ENCODE peak calls at places on chromosomes 16 and 17, in seven cellular contexts. W is BJ, E is fibroblast of villous mesenchyme, N is AG04449, X is K562, F is HCT116, I is choroid plexus epithelial cell. H is an unnamed sample.
A peak's percentile ranks its signal among the peaks of the same experiment; 100 is the strongest.

GRCh38 chr17:31842416-31843381 is 16.3 kb downstream of the COPRS start:
- DNase-seq in X (peak; percentile 78), W (no peak), I (peak; percentile 78), F (peak; percentile 27), N (no peak), E (peak; percentile 75), H (no peak)

GRCh38 chr16:72940886-72941285 is 107.0 kb downstream of the ZFHX3 start:
- DNase-seq in X (no peak), N (no peak), E (no peak), W (no peak), F (no peak), I (no peak), H (no peak)

GRCh38 chr17:27808629-27809028 is 8.3 kb upstream of the NOS2 start:
- DNase-seq in X (no peak), W (no peak), F (no peak), E (no peak), N (no peak), I (no peak), H (no peak)

GRCh38 chr16:75566040-75566888 is at the start of gene GABARAPL2:
- DNase-seq in I (peak; percentile 78), F (peak; percentile 50), E (peak; percentile 78), N (no peak), X (peak; percentile 92), W (no peak), H (no peak)

GRCh38 chr17:64129765-64130558 is at the start of gene ERN1:
- DNase-seq in N (peak; percentile 56), E (peak; percentile 97), I (peak; percentile 96), X (peak; percentile 96), F (peak; percentile 86), W (no peak), H (peak; percentile 70)

GRCh38 chr17:56912105-56912999 is 1.5 kb downstream of the TRIM25 start:
- DNase-seq in X (no peak), W (no peak), I (peak; percentile 9), F (no peak), E (peak; percentile 60), N (no peak), H (no peak)

GRCh38 chr17:50348522-50349240 is 2.8 kb downstream of the XYLT2 start:
- DNase-seq in E (no peak), I (peak; percentile 34), W (no peak), N (no peak), X (no peak), F (no peak), H (no peak)

GRCh38 chr16:57807968-57808528 is 5.8 kb upstream of the KIFC3 start:
- DNase-seq in F (peak; percentile 59), N (peak; percentile 80), X (peak; percentile 78), E (peak; percentile 98), I (peak; percentile 94), W (peak; percentile 96), H (peak; percentile 50)

GRCh38 chr17:82338858-82339633 is 5.5 kb upstream of the SECTM1 start:
- DNase-seq in W (no peak), X (peak; percentile 76), E (peak; percentile 74), I (peak; percentile 73), F (peak; percentile 72), N (no peak), H (no peak)

GRCh38 chr17:69637399-69638165 is 223.1 kb downstream of the MAP2K6 start:
- DNase-seq in X (no peak), N (peak; percentile 29), W (peak; percentile 23), F (no peak), E (peak; percentile 3), I (peak; percentile 16), H (no peak)

GRCh38 chr17:42321555-42321954 is 33.3 kb downstream of the STAT5A start:
- DNase-seq in F (no peak), I (no peak), E (no peak), W (no peak), N (no peak), X (no peak), H (no peak)

GRCh38 chr17:40323731-40324650 is 15.0 kb downstream of the RARA start:
- DNase-seq in X (no peak), F (no peak), N (no peak), I (no peak), E (no peak), W (no peak), H (no peak)

GRCh38 chr16:87838643-87839541 is 30.4 kb downstream of the SLC7A5 start:
- DNase-seq in I (peak; percentile 13), E (no peak), N (no peak), X (no peak), F (no peak), W (no peak), H (no peak)

GRCh38 chr16:35203636-35204035 is 1744.2 kb downstream of the TP53TG3F start:
- DNase-seq in W (no peak), F (no peak), N (no peak), I (no peak), X (no peak), E (no peak), H (no peak)

GRCh38 chr17:31072186-31072585 is 22.6 kb upstream of the NF1 start:
- DNase-seq in W (peak; percentile 41), X (no peak), E (peak; percentile 68), I (peak; percentile 35), N (peak; percentile 54), F (no peak), H (no peak)

DNA sequence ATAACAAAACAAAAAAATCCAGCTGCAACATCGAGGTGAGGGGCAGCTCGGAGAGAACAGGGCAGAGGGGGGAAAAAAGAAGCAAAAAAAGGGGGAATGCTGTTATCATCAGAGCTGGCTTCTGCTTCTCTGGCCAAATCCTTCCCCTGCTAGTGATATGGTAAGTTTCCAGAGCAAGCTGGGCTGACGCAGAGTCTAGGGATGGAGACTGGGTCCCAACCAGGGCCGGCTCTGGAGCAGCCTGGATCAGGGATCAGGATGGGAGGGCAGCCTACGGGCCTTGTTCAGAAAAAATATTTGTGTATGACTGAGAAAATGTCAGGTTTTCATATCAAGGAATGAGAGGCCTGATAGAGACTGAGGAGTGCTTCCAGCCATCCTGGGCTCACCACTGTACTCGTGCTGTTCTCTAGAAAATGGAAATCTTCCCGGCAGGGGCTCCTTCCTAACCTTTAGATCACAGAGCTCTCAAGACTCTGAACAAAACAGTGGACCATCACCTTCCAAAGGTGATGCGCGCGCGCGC is 726 bp upstream of the C1QTNF1 start:
- DNase-seq in I (no peak), W (no peak), N (no peak), E (no peak), F (no peak), X (no peak), H (no peak)
- H3K4me3 ChIP-seq in I (no peak overlapping the region), W (no peak overlapping the region), N (no peak overlapping the region), E (no peak overlapping the region), F (no peak overlapping the region), X (no peak overlapping the region), H (no peak overlapping the region)

GRCh38 chr17:70763018-70763417 is 593.7 kb downstream of the KCNJ2 start:
- DNase-seq in W (no peak), N (no peak), X (no peak), I (no peak), F (no peak), E (no peak), H (no peak)

GRCh38 chr17:70772761-70773160 is 603.4 kb downstream of the KCNJ2 start:
- DNase-seq in X (no peak), N (no peak), I (no peak), F (no peak), W (no peak), E (no peak), H (no peak)

DNA sequence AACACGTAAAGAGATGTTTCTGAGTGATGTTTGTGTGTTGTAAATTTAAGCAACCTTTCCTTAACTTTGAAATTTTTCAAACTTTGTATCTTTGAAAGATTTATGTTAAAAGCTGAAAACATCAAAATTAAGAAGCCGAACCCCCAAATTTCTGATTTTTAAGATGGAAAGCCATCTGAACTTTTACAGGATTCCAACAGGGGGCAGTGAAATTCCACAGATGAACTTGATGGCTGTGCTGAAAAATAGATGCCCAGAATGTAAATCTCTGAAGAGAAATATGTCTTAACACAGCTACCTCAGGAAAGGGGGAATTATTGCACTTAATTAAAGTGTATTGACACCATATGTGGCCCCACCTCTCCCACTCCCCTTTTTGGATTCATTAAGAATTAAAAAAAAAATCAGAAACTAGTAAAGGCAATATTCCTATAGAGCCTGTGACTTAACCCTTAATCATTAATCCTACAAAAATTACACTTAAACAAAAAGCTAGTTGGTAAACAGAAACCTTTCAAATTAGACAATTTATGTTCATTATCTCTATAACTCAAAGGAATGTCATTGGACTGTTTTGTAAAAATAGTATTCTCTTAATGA is 597.9 kb downstream of the KCNJ2 start:
- DNase-seq in F (peak; percentile 42), I (peak; percentile 77), E (peak; percentile 51), N (no peak), X (no peak), W (no peak), H (peak; percentile 13)
- TF ChIP-seq CTCF in F (peak; percentile 76), I (peak; percentile 73), E (peak; percentile 70), N (peak; percentile 36), X (peak; percentile 43), W (peak; percentile 68), H (peak; percentile 77)

GRCh38 chr16:84599528-84600202 is 18.2 kb downstream of the COTL1 start:
- DNase-seq in E (peak; percentile 91), I (peak; percentile 90), N (peak; percentile 47), W (no peak), F (no peak), X (no peak), H (no peak)

GRCh38 chr16:84597518-84598390 is 20.1 kb downstream of the COTL1 start:
- DNase-seq in I (no peak), N (no peak), F (no peak), W (no peak), X (no peak), E (peak; percentile 19), H (no peak)

GRCh38 chr16:84598391-84598750 is 19.5 kb downstream of the COTL1 start:
- DNase-seq in W (no peak), F (no peak), I (no peak), E (peak; percentile 31), X (no peak), N (no peak), H (no peak)

GRCh38 chr16:84603115-84603816 is 14.6 kb downstream of the COTL1 start:
- DNase-seq in E (peak; percentile 97), F (peak; percentile 55), X (no peak), N (peak; percentile 90), W (peak; percentile 92), I (peak; percentile 97), H (peak; percentile 76)

DNA sequence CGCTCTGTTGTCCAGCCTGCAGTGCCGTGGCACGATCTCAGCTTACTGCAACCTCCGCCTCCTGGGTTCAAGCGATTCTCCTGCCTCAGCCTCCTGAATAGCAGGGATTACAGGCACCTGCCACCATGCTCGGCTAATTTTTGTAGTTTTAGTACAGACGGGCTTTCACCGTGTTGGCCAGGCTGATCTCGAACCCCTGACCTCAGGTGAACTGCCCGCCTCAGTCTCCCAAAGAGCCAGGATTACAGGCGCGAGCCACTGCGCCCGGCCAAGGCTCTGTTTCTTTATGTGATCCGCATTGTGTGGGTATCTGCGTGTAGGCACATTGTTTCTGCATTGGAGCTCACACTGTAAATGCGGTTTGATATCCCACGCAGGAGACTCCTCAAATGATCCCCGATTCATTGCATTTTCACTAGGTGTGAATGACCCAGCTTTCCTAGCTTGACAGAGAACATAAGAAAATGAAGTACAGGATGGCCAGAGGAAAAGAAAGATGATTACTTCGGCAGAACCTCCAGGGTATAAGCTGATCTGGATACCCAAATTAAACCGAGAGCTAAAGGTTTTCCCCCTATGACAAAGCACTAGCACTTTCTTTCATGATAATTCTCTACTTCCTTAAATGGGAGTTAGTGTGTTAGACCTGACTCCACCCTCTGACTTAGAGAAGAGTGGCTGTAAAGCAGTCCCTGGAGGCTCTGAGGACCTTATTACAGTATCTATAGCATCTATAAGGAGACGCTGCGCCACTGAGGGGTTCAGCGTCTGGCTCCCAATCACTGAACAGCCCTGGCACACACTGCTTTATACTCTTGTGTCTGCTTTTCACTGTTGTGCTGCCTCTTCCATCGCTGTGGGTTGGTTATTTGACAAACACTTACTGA is 17.3 kb downstream of the COTL1 start:
- DNase-seq in E (peak; percentile 46), I (peak; percentile 44), N (no peak), W (no peak), X (no peak), F (no peak), H (no peak)
- H3K4me3 ChIP-seq in E (no peak overlapping the region), I (no peak overlapping the region), N (no peak overlapping the region), W (no peak overlapping the region), X (no peak overlapping the region), F (no peak overlapping the region), H (no peak overlapping the region)

GRCh38 chr16:83068686-83069085 is 441.9 kb downstream of the CDH13 start:
- DNase-seq in E (peak; percentile 50), W (no peak), N (no peak), I (peak; percentile 83), F (no peak), X (no peak), H (no peak)
- TF ChIP-seq CTCF in E (peak; percentile 36), W (peak; percentile 17), N (peak; percentile 14), I (peak; percentile 58), F (no peak), X (no peak), H (peak; percentile 37)

H was measured in retinal pigment epithelial cell.